ENCODE peak calls at places on chromosome 5, in eight cellular contexts. One of them, this sample, is unnamed. For H3K4me1, the result is how much of the 10 kb centered on the place peaks cover.

GRCh38 chr5:2326603-2327002 is 424.9 kb downstream of the IRX2 start:
- DNase-seq in tibial artery: no peak
- DNase-seq in left ventricle myocardium inferior: no peak
- DNase-seq in mesenchymal stem cell: no peak
- DNase-seq in psoas muscle: no peak
- DNase-seq in stomach: no peak
- DNase-seq in right lobe of liver: no peak
- DNase-seq in tibial nerve: no peak
- DNase-seq in this sample: no peak

GRCh38 chr5:81629986-81630385 is 120.9 kb downstream of the SSBP2 start:
- DNase-seq in tibial artery: no peak
- DNase-seq in left ventricle myocardium inferior: no peak
- DNase-seq in mesenchymal stem cell: no peak
- DNase-seq in psoas muscle: no peak
- DNase-seq in stomach: no peak
- DNase-seq in right lobe of liver: no peak
- DNase-seq in tibial nerve: no peak
- DNase-seq in this sample: no peak

GRCh38 chr5:56814361-56814962 is 887 bp upstream of the MAP3K1 start:
- DNase-seq in tibial artery: peak
- DNase-seq in left ventricle myocardium inferior: peak
- DNase-seq in mesenchymal stem cell: peak
- DNase-seq in psoas muscle: peak
- DNase-seq in stomach: peak
- DNase-seq in right lobe of liver: peak
- DNase-seq in tibial nerve: no peak
- DNase-seq in this sample: no peak

GRCh38 chr5:149153751-149154610 is 12.7 kb downstream of the ABLIM3 start:
- DNase-seq in tibial artery: peak
- DNase-seq in left ventricle myocardium inferior: peak
- DNase-seq in mesenchymal stem cell: peak
- DNase-seq in psoas muscle: peak
- DNase-seq in stomach: no peak
- DNase-seq in right lobe of liver: peak
- DNase-seq in tibial nerve: no peak
- DNase-seq in this sample: no peak

GRCh38 chr5:133589286-133589685 is 23.1 kb downstream of the FSTL4 start:
- DNase-seq in tibial artery: no peak
- DNase-seq in left ventricle myocardium inferior: no peak
- DNase-seq in mesenchymal stem cell: no peak
- DNase-seq in psoas muscle: no peak
- DNase-seq in stomach: no peak
- DNase-seq in right lobe of liver: no peak
- DNase-seq in tibial nerve: no peak
- DNase-seq in this sample: no peak

GRCh38 chr5:131640043-131640856 is 5.2 kb upstream of the RAPGEF6 start:
- DNase-seq in tibial artery: no peak
- DNase-seq in left ventricle myocardium inferior: no peak
- DNase-seq in mesenchymal stem cell: no peak
- DNase-seq in psoas muscle: no peak
- DNase-seq in stomach: no peak
- DNase-seq in right lobe of liver: no peak
- DNase-seq in tibial nerve: no peak
- DNase-seq in this sample: no peak

GRCh38 chr5:80389575-80389974 is 18.3 kb upstream of the ZFYVE16 start:
- DNase-seq in tibial artery: peak
- DNase-seq in left ventricle myocardium inferior: peak
- DNase-seq in mesenchymal stem cell: no peak
- DNase-seq in psoas muscle: peak
- DNase-seq in stomach: no peak
- DNase-seq in right lobe of liver: peak
- DNase-seq in tibial nerve: peak
- DNase-seq in this sample: no peak

GRCh38 chr5:169577966-169578365 is 5.6 kb upstream of the SPDL1 start:
- DNase-seq in tibial artery: no peak
- DNase-seq in left ventricle myocardium inferior: no peak
- DNase-seq in mesenchymal stem cell: no peak
- DNase-seq in psoas muscle: no peak
- DNase-seq in stomach: no peak
- DNase-seq in right lobe of liver: no peak
- DNase-seq in tibial nerve: no peak
- DNase-seq in this sample: no peak

GRCh38 chr5:56523779-56524178 is 290.6 kb upstream of the ANKRD55 start:
- DNase-seq in tibial artery: no peak
- DNase-seq in left ventricle myocardium inferior: no peak
- DNase-seq in mesenchymal stem cell: peak
- DNase-seq in psoas muscle: no peak
- DNase-seq in stomach: no peak
- DNase-seq in right lobe of liver: no peak
- DNase-seq in tibial nerve: no peak
- DNase-seq in this sample: no peak

GRCh38 chr5:119501671-119502179 is 49.4 kb downstream of the HSD17B4 start:
- DNase-seq in tibial artery: no peak
- DNase-seq in left ventricle myocardium inferior: no peak
- DNase-seq in mesenchymal stem cell: no peak
- DNase-seq in psoas muscle: no peak
- DNase-seq in stomach: no peak
- DNase-seq in right lobe of liver: no peak
- DNase-seq in tibial nerve: no peak
- DNase-seq in this sample: no peak

GRCh38 chr5:179927834-179928233 is 20.1 kb upstream of the TBC1D9B start:
- DNase-seq in tibial artery: no peak
- DNase-seq in left ventricle myocardium inferior: no peak
- DNase-seq in mesenchymal stem cell: no peak
- DNase-seq in psoas muscle: no peak
- DNase-seq in stomach: no peak
- DNase-seq in right lobe of liver: no peak
- DNase-seq in tibial nerve: no peak
- DNase-seq in this sample: no peak

GRCh38 chr5:176875783-176876505 is 23.2 kb downstream of the HK3 start:
- DNase-seq in tibial artery: no peak
- DNase-seq in left ventricle myocardium inferior: no peak
- DNase-seq in mesenchymal stem cell: no peak
- DNase-seq in psoas muscle: no peak
- DNase-seq in stomach: no peak
- DNase-seq in right lobe of liver: no peak
- DNase-seq in tibial nerve: no peak
- DNase-seq in this sample: no peak

GRCh38 chr5:103393131-103393754 is 134.7 kb downstream of the MACIR start:
- DNase-seq in tibial artery: no peak
- DNase-seq in left ventricle myocardium inferior: peak
- DNase-seq in mesenchymal stem cell: peak
- DNase-seq in psoas muscle: no peak
- DNase-seq in stomach: no peak
- DNase-seq in right lobe of liver: no peak
- DNase-seq in tibial nerve: no peak
- DNase-seq in this sample: no peak

GRCh38 chr5:82640901-82641300 is 362.7 kb upstream of the RPS23 start:
- DNase-seq in tibial artery: no peak
- DNase-seq in left ventricle myocardium inferior: no peak
- DNase-seq in mesenchymal stem cell: no peak
- DNase-seq in psoas muscle: no peak
- DNase-seq in stomach: no peak
- DNase-seq in right lobe of liver: no peak
- DNase-seq in tibial nerve: no peak
- DNase-seq in this sample: no peak

GRCh38 chr5:16736158-16736994 is 119.6 kb upstream of the RETREG1 start:
- DNase-seq in tibial artery: no peak
- DNase-seq in left ventricle myocardium inferior: no peak
- DNase-seq in mesenchymal stem cell: peak
- DNase-seq in psoas muscle: no peak
- DNase-seq in stomach: peak
- DNase-seq in right lobe of liver: no peak
- DNase-seq in tibial nerve: peak
- DNase-seq in this sample: peak

GRCh38 chr5:150355791-150356190 is 1.7 kb upstream of the TCOF1 start:
- DNase-seq in tibial artery: no peak
- DNase-seq in left ventricle myocardium inferior: no peak
- DNase-seq in mesenchymal stem cell: no peak
- DNase-seq in psoas muscle: no peak
- DNase-seq in stomach: no peak
- DNase-seq in right lobe of liver: no peak
- DNase-seq in tibial nerve: no peak
- DNase-seq in this sample: no peak

GRCh38 chr5:19240150-19240549 is 747.9 kb downstream of the CDH18 start:
- DNase-seq in tibial artery: no peak
- DNase-seq in left ventricle myocardium inferior: no peak
- DNase-seq in mesenchymal stem cell: peak
- DNase-seq in psoas muscle: no peak
- DNase-seq in stomach: no peak
- DNase-seq in right lobe of liver: no peak
- DNase-seq in tibial nerve: no peak
- DNase-seq in this sample: no peak

GRCh38 chr5:71973563-71973962 is 133.7 kb upstream of the MAP1B start:
- DNase-seq in tibial artery: no peak
- DNase-seq in left ventricle myocardium inferior: no peak
- DNase-seq in mesenchymal stem cell: no peak
- DNase-seq in psoas muscle: no peak
- DNase-seq in stomach: no peak
- DNase-seq in right lobe of liver: no peak
- DNase-seq in tibial nerve: no peak
- DNase-seq in this sample: no peak

GRCh38 chr5:82335807-82336206 is 57.7 kb upstream of the RPS23 start:
- DNase-seq in tibial artery: peak
- DNase-seq in left ventricle myocardium inferior: no peak
- DNase-seq in mesenchymal stem cell: peak
- DNase-seq in psoas muscle: peak
- DNase-seq in stomach: no peak
- DNase-seq in right lobe of liver: no peak
- DNase-seq in tibial nerve: no peak
- DNase-seq in this sample: no peak

GRCh38 chr5:166712447-166712846 is 1579.0 kb upstream of the WWC1 start:
- DNase-seq in tibial artery: no peak
- DNase-seq in left ventricle myocardium inferior: no peak
- DNase-seq in mesenchymal stem cell: no peak
- DNase-seq in psoas muscle: no peak
- DNase-seq in stomach: no peak
- DNase-seq in right lobe of liver: no peak
- DNase-seq in tibial nerve: no peak
- DNase-seq in this sample: no peak

DNA sequence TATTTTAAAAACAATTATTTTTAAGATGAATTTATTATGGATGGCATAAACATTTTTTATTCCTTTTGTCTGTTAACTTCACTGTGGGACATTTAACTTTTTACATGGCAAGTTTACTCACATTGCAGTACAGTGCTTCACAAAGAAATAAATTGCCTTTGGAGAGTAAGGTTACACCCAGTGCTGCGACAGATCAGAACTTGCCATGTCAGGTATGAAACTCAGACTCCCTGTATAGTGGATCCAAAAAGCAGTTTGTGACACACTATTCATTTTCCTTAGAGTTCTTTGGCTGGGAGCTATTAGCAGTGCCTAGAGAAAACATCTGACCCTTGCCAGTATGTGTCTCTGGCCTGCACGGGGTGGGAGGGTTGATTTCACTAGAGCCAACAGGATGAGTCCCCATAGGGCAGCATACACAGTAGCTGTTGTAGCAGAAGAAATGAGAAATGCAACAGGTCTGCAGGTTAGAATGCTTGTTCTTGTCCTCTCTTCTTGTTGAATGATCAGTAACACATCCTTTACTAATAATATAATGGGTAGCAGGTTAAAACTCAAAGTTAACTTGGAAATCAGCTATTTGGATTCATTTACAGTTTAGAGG is 42.9 kb downstream of the STARD4 start:
- DNase-seq in tibial artery: no peak
- DNase-seq in left ventricle myocardium inferior: no peak
- DNase-seq in mesenchymal stem cell: no peak
- DNase-seq in psoas muscle: no peak
- DNase-seq in stomach: no peak
- DNase-seq in right lobe of liver: no peak
- DNase-seq in tibial nerve: no peak
- DNase-seq in this sample: no peak
- H3K4me1 ChIP-seq in tibial artery: under half
- H3K4me1 ChIP-seq in left ventricle myocardium inferior: under half
- H3K4me1 ChIP-seq in mesenchymal stem cell: under half
- H3K4me1 ChIP-seq in psoas muscle: under half
- H3K4me1 ChIP-seq in stomach: under half
- H3K4me1 ChIP-seq in right lobe of liver: under half
- H3K4me1 ChIP-seq in tibial nerve: under half
- H3K4me1 ChIP-seq in this sample: under half

DNA sequence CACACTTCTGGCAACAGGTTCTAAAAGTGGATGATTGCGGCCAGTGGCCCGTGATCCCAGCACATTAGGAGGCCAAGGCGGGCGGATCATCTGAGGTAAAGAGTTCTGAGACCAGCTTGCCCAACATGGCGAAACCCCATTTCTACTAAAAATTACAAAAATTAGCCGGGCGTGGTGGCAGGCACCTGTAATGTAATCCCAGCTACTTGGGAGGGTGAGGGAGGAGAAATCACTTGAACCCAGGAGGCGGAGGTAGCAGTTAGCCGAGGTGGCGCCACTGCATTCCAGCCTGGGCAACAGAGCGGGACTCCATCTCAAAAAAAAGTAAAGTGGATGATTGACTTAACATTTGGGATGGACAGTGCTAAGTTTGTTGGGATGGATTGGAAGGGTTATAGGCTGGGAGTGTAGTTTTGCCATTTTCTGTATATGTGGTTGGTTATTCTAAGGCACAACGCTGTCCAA is 3.4 kb downstream of the MATR3 start:
- DNase-seq in tibial artery: no peak
- DNase-seq in left ventricle myocardium inferior: no peak
- DNase-seq in mesenchymal stem cell: no peak
- DNase-seq in psoas muscle: no peak
- DNase-seq in stomach: no peak
- DNase-seq in right lobe of liver: no peak
- DNase-seq in tibial nerve: no peak
- DNase-seq in this sample: no peak
- H3K4me1 ChIP-seq in tibial artery: half or more
- H3K4me1 ChIP-seq in left ventricle myocardium inferior: half or more
- H3K4me1 ChIP-seq in mesenchymal stem cell: under half
- H3K4me1 ChIP-seq in psoas muscle: half or more
- H3K4me1 ChIP-seq in stomach: half or more
- H3K4me1 ChIP-seq in right lobe of liver: under half
- H3K4me1 ChIP-seq in tibial nerve: half or more
- H3K4me1 ChIP-seq in this sample: under half

DNA sequence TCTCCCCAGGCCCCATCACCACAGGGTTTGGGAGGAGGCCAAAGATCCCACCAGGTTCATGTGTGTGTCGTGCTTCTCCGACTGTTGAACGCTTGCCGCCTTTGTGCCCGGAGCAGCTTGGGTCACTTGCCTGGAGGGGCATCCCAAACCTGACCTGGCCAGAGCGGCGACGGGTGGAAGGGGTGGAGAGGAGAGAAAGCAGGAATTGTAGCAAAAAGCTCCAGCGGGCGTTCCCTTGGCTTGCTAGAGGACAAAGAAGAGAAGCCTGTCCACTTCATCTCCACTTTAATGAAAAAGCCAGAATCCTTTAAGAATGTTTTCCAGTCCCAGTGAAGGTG is 2.9 kb upstream of the TRIM41 start:
- DNase-seq in tibial artery: no peak
- DNase-seq in left ventricle myocardium inferior: no peak
- DNase-seq in mesenchymal stem cell: no peak
- DNase-seq in psoas muscle: no peak
- DNase-seq in stomach: no peak
- DNase-seq in right lobe of liver: no peak
- DNase-seq in tibial nerve: no peak
- DNase-seq in this sample: no peak
- H3K4me1 ChIP-seq in tibial artery: under half
- H3K4me1 ChIP-seq in left ventricle myocardium inferior: half or more
- H3K4me1 ChIP-seq in mesenchymal stem cell: under half
- H3K4me1 ChIP-seq in psoas muscle: under half
- H3K4me1 ChIP-seq in stomach: half or more
- H3K4me1 ChIP-seq in right lobe of liver: under half
- H3K4me1 ChIP-seq in tibial nerve: under half
- H3K4me1 ChIP-seq in this sample: under half

GRCh38 chr5:111229871-111230812 is 6.0 kb downstream of the CAMK4 start:
- DNase-seq in tibial artery: no peak
- DNase-seq in left ventricle myocardium inferior: no peak
- DNase-seq in mesenchymal stem cell: no peak
- DNase-seq in psoas muscle: no peak
- DNase-seq in stomach: no peak
- DNase-seq in right lobe of liver: no peak
- DNase-seq in tibial nerve: no peak
- DNase-seq in this sample: peak
- H3K4me1 ChIP-seq in tibial artery: under half
- H3K4me1 ChIP-seq in left ventricle myocardium inferior: under half
- H3K4me1 ChIP-seq in mesenchymal stem cell: under half
- H3K4me1 ChIP-seq in psoas muscle: under half
- H3K4me1 ChIP-seq in stomach: under half
- H3K4me1 ChIP-seq in right lobe of liver: under half
- H3K4me1 ChIP-seq in tibial nerve: under half
- H3K4me1 ChIP-seq in this sample: under half